ENCODE peak calls at places on chromosomes 7 and 10, in four cellular contexts. One of them, this sample, is unnamed.

GRCh38 chr10:93062499-93063216 is 2.1 kb downstream of the CYP26C1 start:
- DNase-seq in NCI-H1092: no peak
- DNase-seq in activated T-cell treated with anti-CD3 and anti-CD28 coated beads for 4 hours: no peak
- DNase-seq in NCI-H774: no peak
- DNase-seq in this sample: no peak

GRCh38 chr10:86775056-86775858 is 18.8 kb downstream of the BMPR1A start:
- DNase-seq in NCI-H1092: no peak
- DNase-seq in activated T-cell treated with anti-CD3 and anti-CD28 coated beads for 4 hours: no peak
- DNase-seq in NCI-H774: no peak
- DNase-seq in this sample: no peak

GRCh38 chr7:149685455-149685854 is 87.9 kb downstream of the ZNF467 start:
- DNase-seq in NCI-H1092: no peak
- DNase-seq in activated T-cell treated with anti-CD3 and anti-CD28 coated beads for 4 hours: no peak
- DNase-seq in NCI-H774: no peak
- DNase-seq in this sample: no peak

GRCh38 chr7:45921381-45921698 is 268 bp upstream of the IGFBP3 start:
- DNase-seq in NCI-H1092: no peak
- DNase-seq in activated T-cell treated with anti-CD3 and anti-CD28 coated beads for 4 hours: no peak
- DNase-seq in NCI-H774: peak; percentile 49
- DNase-seq in this sample: no peak

GRCh38 chr7:49453486-49453885 is 320.0 kb upstream of the VWC2 start:
- DNase-seq in NCI-H1092: no peak
- DNase-seq in activated T-cell treated with anti-CD3 and anti-CD28 coated beads for 4 hours: no peak
- DNase-seq in NCI-H774: no peak
- DNase-seq in this sample: no peak

GRCh38 chr7:50309130-50309478 is 4.6 kb downstream of the IKZF1 start:
- DNase-seq in NCI-H1092: no peak
- DNase-seq in activated T-cell treated with anti-CD3 and anti-CD28 coated beads for 4 hours: no peak
- DNase-seq in NCI-H774: no peak
- DNase-seq in this sample: no peak

GRCh38 chr10:69951658-69952057 is 101.0 kb upstream of the MACROH2A2 start:
- DNase-seq in NCI-H1092: no peak
- DNase-seq in activated T-cell treated with anti-CD3 and anti-CD28 coated beads for 4 hours: no peak
- DNase-seq in NCI-H774: no peak
- DNase-seq in this sample: no peak

GRCh38 chr10:131746785-131747184 is 154.0 kb upstream of the PPP2R2D start:
- DNase-seq in NCI-H1092: no peak
- DNase-seq in activated T-cell treated with anti-CD3 and anti-CD28 coated beads for 4 hours: no peak
- DNase-seq in NCI-H774: no peak
- DNase-seq in this sample: no peak

GRCh38 chr7:3673524-3673923 is 372.5 kb downstream of the SDK1 start:
- DNase-seq in NCI-H1092: no peak
- DNase-seq in activated T-cell treated with anti-CD3 and anti-CD28 coated beads for 4 hours: peak; percentile 36
- DNase-seq in NCI-H774: no peak
- DNase-seq in this sample: peak; percentile 85

GRCh38 chr10:127343831-127344230 is 147.4 kb upstream of the INSYN2A start:
- DNase-seq in NCI-H1092: no peak
- DNase-seq in activated T-cell treated with anti-CD3 and anti-CD28 coated beads for 4 hours: no peak
- DNase-seq in NCI-H774: no peak
- DNase-seq in this sample: no peak

GRCh38 chr7:44104880-44105771 is 981 bp downstream of the AEBP1 start:
- DNase-seq in NCI-H1092: no peak
- DNase-seq in activated T-cell treated with anti-CD3 and anti-CD28 coated beads for 4 hours: no peak
- DNase-seq in NCI-H774: no peak
- DNase-seq in this sample: no peak

GRCh38 chr7:93331706-93332105 is 99.5 kb downstream of the VPS50 start:
- DNase-seq in NCI-H1092: no peak
- DNase-seq in activated T-cell treated with anti-CD3 and anti-CD28 coated beads for 4 hours: no peak
- DNase-seq in NCI-H774: no peak
- DNase-seq in this sample: no peak

GRCh38 chr7:323410-323809 is 33.4 kb downstream of the FOXL3 start:
- DNase-seq in NCI-H1092: no peak
- DNase-seq in activated T-cell treated with anti-CD3 and anti-CD28 coated beads for 4 hours: no peak
- DNase-seq in NCI-H774: no peak
- DNase-seq in this sample: no peak

GRCh38 chr7:19122018-19122588 is 4.7 kb upstream of the TWIST1 start:
- DNase-seq in NCI-H1092: peak; percentile 22
- DNase-seq in activated T-cell treated with anti-CD3 and anti-CD28 coated beads for 4 hours: no peak
- DNase-seq in NCI-H774: peak; percentile 51
- DNase-seq in this sample: no peak

GRCh38 chr10:95399167-95399566 is 108.4 kb upstream of the PDLIM1 start:
- DNase-seq in NCI-H1092: no peak
- DNase-seq in activated T-cell treated with anti-CD3 and anti-CD28 coated beads for 4 hours: no peak
- DNase-seq in NCI-H774: no peak
- DNase-seq in this sample: no peak

GRCh38 chr10:7412482-7413251 is 1.8 kb upstream of the SFMBT2 start:
- DNase-seq in NCI-H1092: no peak
- DNase-seq in activated T-cell treated with anti-CD3 and anti-CD28 coated beads for 4 hours: no peak
- DNase-seq in NCI-H774: no peak
- DNase-seq in this sample: no peak

GRCh38 chr10:117686606-117687005 is 144.1 kb downstream of the EMX2 start:
- DNase-seq in NCI-H1092: no peak
- DNase-seq in activated T-cell treated with anti-CD3 and anti-CD28 coated beads for 4 hours: no peak
- DNase-seq in NCI-H774: no peak
- DNase-seq in this sample: no peak

GRCh38 chr7:45869426-45869825 is 3.5 kb downstream of the CCDC201 start:
- DNase-seq in NCI-H1092: no peak
- DNase-seq in activated T-cell treated with anti-CD3 and anti-CD28 coated beads for 4 hours: no peak
- DNase-seq in NCI-H774: no peak
- DNase-seq in this sample: no peak

GRCh38 chr7:31811650-31812461 is 124.8 kb downstream of the PPP1R17 start:
- DNase-seq in NCI-H1092: no peak
- DNase-seq in activated T-cell treated with anti-CD3 and anti-CD28 coated beads for 4 hours: no peak
- DNase-seq in NCI-H774: no peak
- DNase-seq in this sample: peak; percentile 73

GRCh38 chr10:50512743-50513416 is 110.9 kb downstream of the SGMS1 start:
- DNase-seq in NCI-H1092: no peak
- DNase-seq in activated T-cell treated with anti-CD3 and anti-CD28 coated beads for 4 hours: no peak
- DNase-seq in NCI-H774: no peak
- DNase-seq in this sample: no peak

GRCh38 chr10:28130267-28130666 is 131.4 kb upstream of the ODAD2 start:
- DNase-seq in NCI-H1092: no peak
- DNase-seq in activated T-cell treated with anti-CD3 and anti-CD28 coated beads for 4 hours: no peak
- DNase-seq in NCI-H774: no peak
- DNase-seq in this sample: no peak

GRCh38 chr10:45375716-45376231 is 1.8 kb downstream of the ALOX5 start:
- DNase-seq in NCI-H1092: no peak
- DNase-seq in activated T-cell treated with anti-CD3 and anti-CD28 coated beads for 4 hours: no peak
- DNase-seq in NCI-H774: no peak
- DNase-seq in this sample: no peak

GRCh38 chr10:77801474-77802238 is 124.9 kb downstream of the DLG5 start:
- DNase-seq in NCI-H1092: no peak
- DNase-seq in activated T-cell treated with anti-CD3 and anti-CD28 coated beads for 4 hours: no peak
- DNase-seq in NCI-H774: no peak
- DNase-seq in this sample: no peak

GRCh38 chr10:70815504-70816219 is at the start of gene SGPL1:
- DNase-seq in NCI-H1092: peak; percentile 48
- DNase-seq in activated T-cell treated with anti-CD3 and anti-CD28 coated beads for 4 hours: peak; percentile 84
- DNase-seq in NCI-H774: peak; percentile 84
- DNase-seq in this sample: peak; percentile 57

GRCh38 chr7:14375998-14376397 is 386.5 kb upstream of the ETV1 start:
- DNase-seq in NCI-H1092: no peak
- DNase-seq in activated T-cell treated with anti-CD3 and anti-CD28 coated beads for 4 hours: no peak
- DNase-seq in NCI-H774: no peak
- DNase-seq in this sample: no peak

GRCh38 chr7:55464422-55464821 is 99.3 kb downstream of the LANCL2 start:
- DNase-seq in NCI-H1092: no peak
- DNase-seq in activated T-cell treated with anti-CD3 and anti-CD28 coated beads for 4 hours: no peak
- DNase-seq in NCI-H774: no peak
- DNase-seq in this sample: no peak

GRCh38 chr10:61835909-61836232 is 65.6 kb upstream of the ARID5B start:
- DNase-seq in NCI-H1092: no peak
- DNase-seq in activated T-cell treated with anti-CD3 and anti-CD28 coated beads for 4 hours: no peak
- DNase-seq in NCI-H774: no peak
- DNase-seq in this sample: no peak

GRCh38 chr10:124739996-124740373 is 4.2 kb downstream of the FAM53B start:
- DNase-seq in NCI-H1092: no peak
- DNase-seq in activated T-cell treated with anti-CD3 and anti-CD28 coated beads for 4 hours: no peak
- DNase-seq in NCI-H774: no peak
- DNase-seq in this sample: no peak

GRCh38 chr7:100589341-100589935 is 3.3 kb downstream of the FBXO24 start:
- DNase-seq in NCI-H1092: no peak
- DNase-seq in activated T-cell treated with anti-CD3 and anti-CD28 coated beads for 4 hours: no peak
- DNase-seq in NCI-H774: no peak
- DNase-seq in this sample: no peak

GRCh38 chr10:69474688-69475432 is 23.6 kb downstream of the TSPAN15 start:
- DNase-seq in NCI-H1092: no peak
- DNase-seq in activated T-cell treated with anti-CD3 and anti-CD28 coated beads for 4 hours: no peak
- DNase-seq in NCI-H774: no peak
- DNase-seq in this sample: no peak

GRCh38 chr10:113045155-113046055 is 95.4 kb downstream of the TCF7L2 start:
- DNase-seq in NCI-H1092: no peak
- DNase-seq in activated T-cell treated with anti-CD3 and anti-CD28 coated beads for 4 hours: no peak
- DNase-seq in NCI-H774: no peak
- DNase-seq in this sample: no peak

GRCh38 chr10:90917231-90917967 is 3.5 kb downstream of the ANKRD1 start:
- DNase-seq in NCI-H1092: no peak
- DNase-seq in activated T-cell treated with anti-CD3 and anti-CD28 coated beads for 4 hours: no peak
- DNase-seq in NCI-H774: no peak
- DNase-seq in this sample: no peak

GRCh38 chr10:73850863-73851461 is 23.4 kb downstream of the CAMK2G start:
- DNase-seq in NCI-H1092: no peak
- DNase-seq in activated T-cell treated with anti-CD3 and anti-CD28 coated beads for 4 hours: no peak
- DNase-seq in NCI-H774: no peak
- DNase-seq in this sample: no peak

GRCh38 chr7:36079446-36080025 is 73.5 kb upstream of the EEPD1 start:
- DNase-seq in NCI-H1092: no peak
- DNase-seq in activated T-cell treated with anti-CD3 and anti-CD28 coated beads for 4 hours: no peak
- DNase-seq in NCI-H774: no peak
- DNase-seq in this sample: no peak

GRCh38 chr7:117071597-117071996 is 118.3 kb downstream of the ST7 start:
- DNase-seq in NCI-H1092: peak; percentile 85
- DNase-seq in activated T-cell treated with anti-CD3 and anti-CD28 coated beads for 4 hours: no peak
- DNase-seq in NCI-H774: no peak
- DNase-seq in this sample: peak; percentile 78

GRCh38 chr10:116274141-116274861 is 1.3 kb upstream of the GFRA1 start:
- DNase-seq in NCI-H1092: peak; percentile 4
- DNase-seq in activated T-cell treated with anti-CD3 and anti-CD28 coated beads for 4 hours: no peak
- DNase-seq in NCI-H774: no peak
- DNase-seq in this sample: no peak